ENCODE peak calls at places on chromosomes 16 and 17, in seven cellular contexts. E is NCI-H146; U is stimulated activated CD4-positive, alpha-beta T cell treated with anti-CD3 and anti-CD28 coated beads, Interleukin-2, amount 100 ng/mL, for 48 hours; X is cardiac muscle cell; V is T1000; C is smooth muscle cell of the brain vasculature; N is neural crest cell. A is an unnamed sample.

GRCh38 chr16:52548261-52549010 is 1.5 kb upstream of the TOX3 start:
- DNase-seq in U (no peak), E (peak; percentile 84), C (no peak), V (no peak), X (no peak), N (no peak), A (no peak)

GRCh38 chr16:25550647-25551046 is 141.1 kb upstream of the HS3ST4 start:
- DNase-seq in X (no peak), U (no peak), V (no peak), C (no peak), E (no peak), N (no peak), A (no peak)

GRCh38 chr17:43988301-43988700 is 16.1 kb upstream of the NAGS start:
- DNase-seq in N (no peak), V (no peak), U (no peak), X (no peak), E (no peak), C (no peak), A (no peak)

GRCh38 chr16:31696968-31697743 is 169.5 kb downstream of the AHSP start:
- DNase-seq in C (no peak), V (no peak), X (peak; percentile 59), N (no peak), E (peak; percentile 61), U (no peak), A (no peak)

GRCh38 chr16:85527042-85527766 is 85.9 kb upstream of the GSE1 start:
- DNase-seq in N (no peak), C (no peak), U (no peak), E (no peak), V (no peak), X (no peak), A (no peak)

GRCh38 chr16:76669288-76669687 is 392.1 kb downstream of the CNTNAP4 start:
- DNase-seq in C (no peak), X (no peak), V (no peak), E (no peak), N (no peak), U (no peak), A (no peak)

GRCh38 chr17:57071991-57072944 is 12.8 kb upstream of the AKAP1 start:
- DNase-seq in C (peak; percentile 93), N (no peak), E (no peak), V (no peak), U (no peak), X (no peak), A (no peak)

GRCh38 chr16:49338867-49339266 is 34.7 kb upstream of the C16orf78 start:
- DNase-seq in E (no peak), U (no peak), C (no peak), X (no peak), N (no peak), V (no peak), A (no peak)

A was measured in SK-N-MC.